ENCODE peak calls at places on chromosomes 11 and 22, in six cellular contexts. Z, K, J, Q, T and N are unnamed samples. For H3K27me3, the result is how much of the 10 kb centered on the place peaks cover.

GRCh38 chr11:130624946-130625345 is 176.5 kb downstream of the ADAMTS15 start:
- DNase-seq in Z (no peak), K (no peak), J (no peak), Q (peak), T (no peak), N (no peak)

GRCh38 chr11:8090756-8091155 is 9.7 kb downstream of the TUB start:
- DNase-seq in Z (peak), K (no peak), J (no peak), Q (no peak), T (no peak), N (no peak)

GRCh38 chr11:104337273-104337672 is 173.3 kb upstream of the PDGFD start:
- DNase-seq in Z (no peak), K (no peak), J (no peak), Q (peak), T (no peak), N (no peak)

GRCh38 chr22:39244496-39245129 is at the start of gene PDGFB:
- DNase-seq in Z (peak), K (no peak), J (no peak), Q (no peak), T (no peak), N (no peak)

GRCh38 chr11:27471588-27472397 is 797 bp downstream of the LGR4 start:
- DNase-seq in Z (peak), K (peak), J (peak), Q (no peak), T (no peak), N (peak)

GRCh38 chr11:133947298-133947905 is 9.4 kb downstream of the IGSF9B start:
- DNase-seq in Z (peak), K (peak), J (no peak), Q (peak), T (peak), N (peak)

GRCh38 chr22:43262990-43263644 is 76.2 kb upstream of the TTLL12 start:
- DNase-seq in Z (no peak), K (no peak), J (no peak), Q (peak), T (peak), N (peak)

GRCh38 chr22:29208879-29209623 is 3.4 kb downstream of the EMID1 start:
- DNase-seq in Z (no peak), K (no peak), J (no peak), Q (no peak), T (no peak), N (no peak)

GRCh38 chr11:815675-816432 is 2.9 kb upstream of the PNPLA2 start:
- DNase-seq in Z (no peak), K (no peak), J (no peak), Q (no peak), T (no peak), N (no peak)

GRCh38 chr11:59611570-59612565 is 3.7 kb downstream of the OSBP start:
- DNase-seq in Z (peak), K (no peak), J (no peak), Q (peak), T (no peak), N (no peak)

DNA sequence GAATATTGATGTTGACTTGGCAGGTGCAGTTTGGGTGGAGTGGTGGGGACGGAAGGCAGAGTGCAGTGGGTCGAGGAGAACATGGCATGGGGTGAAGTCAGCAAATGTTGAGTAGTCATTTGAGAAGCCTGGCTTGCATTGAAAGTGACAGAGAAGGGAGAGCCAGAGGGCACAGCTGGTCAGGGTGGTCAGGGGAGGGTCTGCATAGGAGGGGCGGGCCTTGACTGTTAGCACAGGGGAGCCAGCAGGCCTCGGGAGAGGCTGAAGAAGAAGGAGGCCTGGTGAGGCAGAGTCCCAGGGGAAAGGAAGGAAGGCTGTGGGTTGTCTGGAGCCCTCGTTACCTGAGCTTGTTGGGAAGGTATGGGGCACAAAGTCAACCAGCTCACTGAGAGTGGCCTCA is 230.8 kb upstream of the TBCEL start:
- DNase-seq in Z (no peak), K (no peak), J (no peak), Q (no peak), T (no peak), N (no peak)
- H3K27me3 ChIP-seq in Z (under half), K (under half), J (under half), Q (under half), T (under half), N (under half)

GRCh38 chr22:50208939-50209892 is 8.4 kb downstream of the SELENOO start:
- DNase-seq in Z (no peak), K (no peak), J (no peak), Q (no peak), T (no peak), N (no peak)

GRCh38 chr22:50206599-50206998 is 5.8 kb downstream of the SELENOO start:
- DNase-seq in Z (peak), K (peak), J (no peak), Q (no peak), T (no peak), N (no peak)

GRCh38 chr22:50205781-50206569 is 5.2 kb downstream of the SELENOO start:
- DNase-seq in Z (no peak), K (no peak), J (no peak), Q (no peak), T (no peak), N (no peak)

GRCh38 chr22:50208430-50208938 is 7.7 kb downstream of the SELENOO start:
- DNase-seq in Z (no peak), K (no peak), J (no peak), Q (no peak), T (no peak), N (no peak)

DNA sequence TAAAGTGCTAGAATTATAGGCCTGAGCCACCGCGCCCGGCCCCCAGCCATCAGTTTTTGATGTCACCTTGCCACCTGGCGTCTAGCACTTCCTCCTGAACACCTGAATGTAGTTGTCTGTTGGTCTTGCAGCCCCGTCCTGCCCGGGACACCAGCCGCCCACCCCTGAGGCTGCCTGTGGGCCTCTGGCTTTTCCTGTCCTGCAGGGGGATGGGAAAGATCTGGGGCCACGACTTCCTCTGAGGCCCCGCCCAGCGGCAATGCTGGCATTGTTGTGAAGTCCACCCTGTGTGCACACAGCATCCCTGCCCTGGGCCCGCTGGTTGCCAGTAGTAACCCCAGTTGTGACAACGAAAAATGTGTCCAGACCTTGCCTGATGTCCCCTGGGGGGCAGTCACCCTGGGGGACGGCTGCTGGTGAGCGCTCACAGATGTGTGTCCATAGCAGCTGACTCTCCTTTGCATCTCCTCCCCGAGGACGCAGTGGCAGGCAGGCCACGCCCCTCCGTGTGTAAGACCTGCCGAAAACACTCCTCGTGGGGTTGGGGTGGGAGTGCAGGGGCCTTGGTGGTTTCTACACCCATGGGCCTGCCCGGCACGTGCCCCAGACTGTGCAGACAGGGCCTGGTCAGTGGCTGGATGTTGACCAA is 6.7 kb downstream of the SELENOO start:
- DNase-seq in Z (no peak), K (no peak), J (no peak), Q (no peak), T (no peak), N (no peak)
- H3K27ac ChIP-seq in Z (no peak), K (peak), J (no peak), Q (no peak), T (no peak), N (no peak)

GRCh38 chr11:69437876-69438205 is 43.6 kb upstream of the LINC01488 start:
- DNase-seq in Z (no peak), K (no peak), J (peak), Q (no peak), T (no peak), N (no peak)

GRCh38 chr11:69440876-69441275 is 40.6 kb upstream of the LINC01488 start:
- DNase-seq in Z (no peak), K (no peak), J (peak), Q (no peak), T (no peak), N (no peak)

GRCh38 chr11:69439651-69440464 is 41.6 kb upstream of the LINC01488 start:
- DNase-seq in Z (no peak), K (no peak), J (peak), Q (no peak), T (no peak), N (no peak)

GRCh38 chr11:69438286-69438920 is 43.1 kb upstream of the LINC01488 start:
- DNase-seq in Z (no peak), K (no peak), J (peak), Q (no peak), T (no peak), N (no peak)

DNA sequence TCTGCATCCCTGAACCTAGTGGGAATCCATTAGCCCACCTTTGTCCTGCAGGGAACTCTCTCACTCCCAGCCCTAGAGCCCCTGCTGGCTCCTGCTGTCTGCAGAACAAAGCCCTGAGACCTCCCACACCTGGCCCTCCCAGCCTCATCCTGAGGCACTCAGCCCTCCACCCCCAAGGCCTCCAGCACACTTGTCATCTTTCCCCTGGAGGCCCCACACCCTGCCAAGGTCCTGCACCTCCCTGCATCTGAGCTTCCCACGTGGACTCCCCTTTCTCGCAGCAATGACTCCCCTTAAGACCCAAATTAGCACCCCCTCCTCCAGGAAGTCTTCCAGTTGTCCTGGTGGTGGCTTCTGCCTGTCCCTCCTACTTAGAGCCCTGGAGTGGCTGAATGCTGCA is 42.3 kb upstream of the LINC01488 start:
- DNase-seq in Z (no peak), K (no peak), J (peak), Q (no peak), T (no peak), N (no peak)
- H3K27me3 ChIP-seq in Z (under half), K (under half), J (under half), Q (under half), T (under half), N (under half)

GRCh38 chr11:128098840-128099239 is 488.5 kb downstream of the ETS1 start:
- DNase-seq in Z (no peak), K (no peak), J (no peak), Q (no peak), T (no peak), N (no peak)
- H3K27ac ChIP-seq in Z (no peak), K (no peak), J (no peak), Q (no peak), T (no peak), N (no peak)

DNA sequence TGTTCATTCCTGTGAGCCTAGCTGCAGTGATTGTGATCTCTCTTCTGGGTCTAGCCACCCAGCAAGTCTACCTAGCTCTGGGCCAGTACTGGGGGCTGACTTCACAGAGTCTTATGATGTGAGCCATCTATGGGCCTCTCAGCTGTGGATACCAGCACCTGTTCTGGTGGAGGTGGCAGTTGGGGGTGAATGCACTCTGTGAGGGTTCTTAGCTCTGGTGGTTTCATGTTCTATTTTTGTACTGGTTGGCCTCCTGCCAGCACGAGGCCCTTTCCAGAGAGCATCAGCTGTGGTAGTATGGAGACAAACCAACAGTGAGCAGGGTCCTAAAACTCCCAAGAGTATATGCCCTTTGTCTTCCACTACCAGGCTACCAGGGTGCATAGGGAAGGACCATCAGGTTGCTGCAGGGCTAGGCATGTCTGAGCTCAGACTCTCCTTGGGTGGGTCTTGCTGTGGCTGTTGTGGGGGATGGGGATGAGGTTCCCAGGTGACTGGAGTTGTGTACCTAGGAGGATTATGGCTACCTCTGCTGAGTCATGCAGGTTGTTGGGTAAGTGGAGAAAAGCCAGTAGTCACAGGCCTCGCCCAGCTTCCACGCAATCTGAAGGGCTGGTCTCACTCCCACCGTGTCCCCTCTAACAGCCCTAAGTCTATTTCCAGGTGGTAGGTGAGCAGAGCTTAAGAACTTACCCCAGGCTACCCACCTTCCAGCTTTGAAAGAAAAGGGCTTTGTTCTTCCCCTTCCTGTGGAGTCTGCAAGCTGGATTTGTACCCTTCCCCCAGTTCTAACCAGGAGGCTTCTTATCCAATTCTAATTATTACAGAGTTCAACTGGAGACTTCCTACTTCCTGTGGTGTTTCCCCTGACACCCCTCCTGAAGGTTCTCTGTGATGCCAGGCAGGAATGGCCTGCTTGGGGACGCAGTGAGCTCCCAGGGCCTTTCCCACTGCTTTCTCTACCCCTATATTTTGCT is 250.7 kb downstream of the LUZP2 start:
- DNase-seq in Z (peak), K (no peak), J (no peak), Q (no peak), T (no peak), N (no peak)
- H3K27me3 ChIP-seq in Z (under half), K (under half), J (under half), Q (under half), T (under half), N (under half)

DNA sequence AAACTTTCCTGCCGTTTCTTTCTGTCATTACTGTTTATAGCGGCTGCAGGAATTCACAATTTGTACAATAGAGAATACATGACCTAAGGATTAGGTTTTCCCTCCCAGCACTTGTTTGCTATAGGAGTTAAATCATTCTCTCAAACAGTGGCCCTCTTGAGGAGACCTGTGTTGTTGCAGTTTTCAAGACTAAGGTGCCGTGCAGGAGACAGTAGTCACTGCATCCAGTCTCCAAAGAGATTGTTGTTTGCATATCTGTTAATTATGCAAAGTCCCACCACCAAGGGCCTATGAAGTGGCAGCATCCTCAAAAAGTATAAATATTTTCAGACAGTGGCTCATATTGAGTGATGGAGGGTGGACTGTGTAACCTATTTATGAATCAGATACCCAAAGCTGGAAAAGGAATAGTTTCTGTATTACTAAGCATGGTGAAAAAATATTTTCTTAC is 2.3 kb downstream of the PRSS23 start:
- DNase-seq in Z (peak), K (no peak), J (no peak), Q (peak), T (no peak), N (no peak)
- H3K27ac ChIP-seq in Z (no peak), K (no peak), J (peak), Q (peak), T (no peak), N (no peak)

GRCh38 chr22:46062232-46062615 is 85.3 kb upstream of the WNT7B start:
- DNase-seq in Z (no peak), K (no peak), J (no peak), Q (no peak), T (no peak), N (no peak)

GRCh38 chr22:46062971-46063631 is 86.1 kb upstream of the WNT7B start:
- DNase-seq in Z (no peak), K (no peak), J (peak), Q (peak), T (no peak), N (no peak)

GRCh38 chr22:46061431-46062231 is 84.7 kb upstream of the WNT7B start:
- DNase-seq in Z (no peak), K (no peak), J (no peak), Q (no peak), T (no peak), N (no peak)

GRCh38 chr22:46060292-46061123 is 83.5 kb upstream of the WNT7B start:
- DNase-seq in Z (no peak), K (no peak), J (no peak), Q (peak), T (no peak), N (no peak)

DNA sequence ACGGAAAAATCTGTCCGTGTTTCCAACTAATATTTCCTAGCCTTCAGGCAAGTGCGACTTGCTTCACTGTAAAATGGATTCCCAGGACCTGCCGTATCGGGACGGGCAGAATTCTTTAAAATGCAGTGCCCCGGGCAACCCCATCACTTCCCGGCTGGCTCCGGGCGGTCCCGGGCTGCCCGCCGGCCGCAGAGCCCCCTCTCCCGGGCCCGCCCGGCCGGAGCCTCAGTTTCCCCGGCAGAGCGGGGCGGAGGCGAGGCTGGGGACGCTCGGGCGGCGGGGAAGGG is 84.1 kb upstream of the WNT7B start:
- DNase-seq in Z (no peak), K (no peak), J (no peak), Q (no peak), T (no peak), N (no peak)
- H3K27me3 ChIP-seq in Z (half or more), K (under half), J (under half), Q (under half), T (under half), N (under half)

DNA sequence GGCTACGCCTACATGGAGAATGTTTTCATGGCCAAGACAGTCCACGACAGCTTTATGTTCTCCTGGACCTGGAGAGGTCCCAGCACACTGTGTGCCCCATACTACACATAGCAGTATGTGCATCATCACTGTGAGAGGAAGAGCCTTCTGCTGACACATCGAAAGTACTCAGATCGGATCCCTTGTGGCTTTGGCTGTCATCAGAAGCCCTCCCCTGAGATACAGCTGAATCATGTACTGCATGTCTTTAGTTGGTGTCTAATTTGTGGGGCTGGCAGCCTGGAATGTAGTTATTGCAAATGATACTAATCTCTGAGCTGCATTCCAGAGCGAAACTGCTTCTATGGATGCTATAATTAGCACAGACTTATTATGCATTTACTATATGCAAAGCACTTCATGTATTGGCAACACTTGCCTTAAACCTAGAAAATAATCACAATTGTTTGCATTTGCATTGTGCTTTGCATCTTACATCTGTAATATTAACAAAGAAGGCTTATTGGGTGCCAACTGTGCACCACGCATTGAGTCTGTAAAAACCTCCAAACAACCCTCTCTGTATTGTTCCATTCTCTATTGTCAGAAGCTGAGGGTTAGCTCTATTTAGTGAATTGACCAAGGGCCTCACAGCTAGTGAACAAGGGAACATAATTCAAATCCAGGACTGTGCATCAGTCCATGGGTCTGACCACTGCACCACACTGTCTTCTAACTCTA is 89.2 kb upstream of the CRTAM start:
- DNase-seq in Z (peak), K (no peak), J (no peak), Q (peak), T (peak), N (peak)
- H3K27ac ChIP-seq in Z (no peak), K (no peak), J (no peak), Q (peak), T (no peak), N (no peak)

DNA sequence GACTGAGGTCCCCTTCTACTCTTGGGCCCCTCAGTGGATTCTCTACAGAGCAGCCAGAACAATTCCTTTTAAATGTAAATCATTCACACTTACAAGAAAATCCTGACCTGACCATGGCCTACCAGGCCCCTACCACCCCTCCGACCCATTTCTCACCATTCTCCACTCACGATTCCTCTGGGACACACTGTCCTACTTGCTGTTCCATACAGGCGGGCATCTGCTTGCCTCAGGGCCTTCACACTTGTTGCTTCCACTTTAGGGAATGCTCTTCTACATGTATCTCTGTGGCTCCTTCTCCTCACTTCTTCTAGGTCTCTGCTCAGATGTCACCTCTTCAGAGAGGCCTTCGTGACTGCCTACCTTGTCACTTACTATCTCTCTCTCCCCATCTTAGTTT is 3.4 kb downstream of the USH1C start:
- DNase-seq in Z (no peak), K (no peak), J (no peak), Q (no peak), T (no peak), N (no peak)
- H3K27me3 ChIP-seq in Z (under half), K (under half), J (under half), Q (under half), T (under half), N (under half)